ENCODE peak calls at places on chromosomes 7 and 10, in five cellular contexts. I, F, Y, M and G are unnamed samples.
A peak's percentile ranks its signal among the peaks of the same experiment; 100 is the strongest.

GRCh38 chr7:81693894-81694293 is 76.0 kb downstream of the HGF start:
- DNase-seq in F (no peak), M (no peak), I (no peak), Y (no peak), G (no peak)

GRCh38 chr10:133559216-133559615 is 6.2 kb downstream of the SYCE1 start:
- DNase-seq in Y (no peak), F (no peak), M (no peak), I (no peak), G (no peak)

GRCh38 chr7:137882261-137882668 is 35.5 kb upstream of the DGKI start:
- DNase-seq in I (peak; percentile 76), M (peak; percentile 100), F (no peak), Y (no peak), G (no peak)

GRCh38 chr10:93034426-93034825 is 26.2 kb upstream of the CYP26C1 start:
- DNase-seq in F (no peak), I (no peak), Y (no peak), M (peak; percentile 12), G (no peak)

GRCh38 chr10:91759581-91759986 is 38.6 kb upstream of the TNKS2 start:
- DNase-seq in F (no peak), M (peak; percentile 52), Y (no peak), I (no peak), G (no peak)

GRCh38 chr7:130154131-130154500 is 51.1 kb downstream of the TMEM209 start:
- DNase-seq in I (no peak), Y (no peak), F (no peak), M (no peak), G (no peak)

GRCh38 chr7:151461942-151462230 is 21.9 kb upstream of the CRYGN start:
- DNase-seq in Y (no peak), M (no peak), F (no peak), I (no peak), G (no peak)

GRCh38 chr7:109964780-109965179 is 1126.1 kb upstream of the LRRN3 start:
- DNase-seq in I (no peak), F (no peak), Y (no peak), M (no peak), G (no peak)

GRCh38 chr7:35889870-35890269 is 89.0 kb downstream of the SEPTIN7 start:
- DNase-seq in I (no peak), Y (no peak), M (no peak), F (no peak), G (no peak)

GRCh38 chr7:158028971-158029370 is 558.7 kb downstream of the PTPRN2 start:
- DNase-seq in F (no peak), I (peak; percentile 51), M (no peak), Y (no peak), G (no peak)

GRCh38 chr10:106078796-106079576 is 1085.5 kb downstream of the SORCS1 start:
- DNase-seq in M (peak; percentile 24), F (no peak), I (no peak), Y (no peak), G (no peak)

GRCh38 chr7:130489140-130489967 is 2.5 kb upstream of the MEST start:
- DNase-seq in I (no peak), F (no peak), Y (no peak), M (peak; percentile 99), G (no peak)

GRCh38 chr10:1153253-1153763 is 97.1 kb downstream of the WDR37 start:
- DNase-seq in I (no peak), F (no peak), Y (no peak), M (no peak), G (no peak)

GRCh38 chr7:75565129-75565528 is 73.0 kb downstream of the SPDYE5 start:
- DNase-seq in Y (no peak), F (no peak), M (peak; percentile 96), I (no peak), G (no peak)

GRCh38 chr10:97065686-97066679 is 119.8 kb downstream of the SLIT1 start:
- DNase-seq in M (no peak), Y (no peak), I (no peak), F (no peak), G (no peak)

GRCh38 chr7:3021825-3022224 is 21.8 kb downstream of the CARD11 start:
- DNase-seq in Y (no peak), F (no peak), M (no peak), I (no peak), G (no peak)

GRCh38 chr7:157744786-157745601 is 408.2 kb downstream of the DNAJB6 start:
- DNase-seq in I (no peak), F (no peak), M (no peak), Y (no peak), G (no peak)

GRCh38 chr7:136637826-136638225 is 230.6 kb upstream of the CHRM2 start:
- DNase-seq in I (no peak), Y (no peak), M (peak; percentile 38), F (no peak), G (no peak)

GRCh38 chr7:41972776-41973175 is 264.2 kb downstream of the GLI3 start:
- DNase-seq in I (no peak), Y (no peak), F (no peak), M (no peak), G (no peak)

GRCh38 chr7:17038160-17038782 is 156.5 kb upstream of the AGR3 start:
- DNase-seq in I (no peak), Y (no peak), M (no peak), F (no peak), G (no peak)

GRCh38 chr10:44619521-44619920 is 234.6 kb upstream of the CXCL12 start:
- DNase-seq in I (no peak), Y (no peak), M (no peak), F (no peak), G (no peak)

GRCh38 chr7:117171106-117171505 is 151.8 kb downstream of the WNT2 start:
- DNase-seq in Y (no peak), M (no peak), F (no peak), I (no peak), G (no peak)

GRCh38 chr7:148327379-148327778 is 263.2 kb upstream of the C7orf33 start:
- DNase-seq in Y (no peak), M (peak; percentile 2), F (no peak), I (no peak), G (no peak)

DNA sequence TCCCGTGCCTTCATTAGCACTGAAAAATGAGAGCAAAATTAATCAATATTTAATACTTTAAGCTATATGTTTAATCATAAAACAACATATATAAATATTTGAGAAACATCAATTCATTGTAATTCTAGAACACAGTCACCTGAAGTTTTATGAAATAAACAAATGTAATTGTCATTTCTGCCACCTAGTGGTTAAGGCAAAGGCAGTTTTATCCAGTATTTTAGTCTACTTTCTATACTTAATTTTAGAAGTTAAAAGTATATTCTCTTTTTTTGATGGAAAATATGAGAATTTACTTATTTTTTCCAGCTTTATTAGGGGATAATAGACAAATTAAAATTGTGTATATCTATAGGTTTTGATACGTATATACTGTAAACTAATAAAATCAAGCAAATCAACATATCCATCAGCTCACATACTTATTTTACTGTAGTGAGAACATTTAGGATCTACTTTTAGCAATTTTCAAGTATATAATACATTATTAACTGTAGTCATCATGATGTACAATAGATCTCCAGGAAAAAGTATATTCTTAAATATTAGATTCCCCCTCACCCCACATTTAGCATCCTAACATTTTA is 16.9 kb downstream of the PCGF6 start:
- DNase-seq in M (peak; percentile 9), F (no peak), Y (no peak), I (no peak), G (no peak)
- TF ChIP-seq CTCF in M (peak; percentile 59), F (peak; percentile 41), Y (peak; percentile 29), I (peak; percentile 41), G (peak; percentile 86)

GRCh38 chr10:125084191-125085186 is 75.9 kb downstream of the CTBP2 start:
- DNase-seq in M (peak; percentile 95), F (no peak), Y (peak; percentile 97), I (peak; percentile 95), G (no peak)
- TF ChIP-seq CTCF in M (no peak), F (no peak), Y (no peak), I (no peak), G (no peak)

GRCh38 chr7:1798191-1798590 is 128.1 kb downstream of the ELFN1 start:
- DNase-seq in I (no peak), F (no peak), Y (no peak), M (no peak), G (no peak)

GRCh38 chr7:1800876-1801275 is 130.8 kb downstream of the ELFN1 start:
- DNase-seq in F (no peak), I (no peak), Y (no peak), M (no peak), G (no peak)

GRCh38 chr7:1794888-1795542 is 124.9 kb downstream of the ELFN1 start:
- DNase-seq in Y (no peak), I (no peak), M (peak; percentile 7), F (no peak), G (no peak)
- TF ChIP-seq CTCF in Y (no peak), I (no peak), M (peak; percentile 23), F (no peak), G (peak; percentile 34)

GRCh38 chr7:54788664-54789063 is 29.7 kb upstream of the SEC61G start:
- DNase-seq in M (peak; percentile 87), Y (peak; percentile 18), F (no peak), I (no peak), G (peak; percentile 14)
- TF ChIP-seq CTCF in M (peak; percentile 85), Y (peak; percentile 42), F (peak; percentile 48), I (peak; percentile 77), G (peak; percentile 77)

GRCh38 chr10:127694580-127695193 is 42.3 kb upstream of the FOXI2 start:
- DNase-seq in M (no peak), Y (no peak), I (no peak), F (no peak), G (peak; percentile 66)
- TF ChIP-seq CTCF in M (no peak), Y (no peak), I (no peak), F (no peak), G (peak; percentile 63)

DNA sequence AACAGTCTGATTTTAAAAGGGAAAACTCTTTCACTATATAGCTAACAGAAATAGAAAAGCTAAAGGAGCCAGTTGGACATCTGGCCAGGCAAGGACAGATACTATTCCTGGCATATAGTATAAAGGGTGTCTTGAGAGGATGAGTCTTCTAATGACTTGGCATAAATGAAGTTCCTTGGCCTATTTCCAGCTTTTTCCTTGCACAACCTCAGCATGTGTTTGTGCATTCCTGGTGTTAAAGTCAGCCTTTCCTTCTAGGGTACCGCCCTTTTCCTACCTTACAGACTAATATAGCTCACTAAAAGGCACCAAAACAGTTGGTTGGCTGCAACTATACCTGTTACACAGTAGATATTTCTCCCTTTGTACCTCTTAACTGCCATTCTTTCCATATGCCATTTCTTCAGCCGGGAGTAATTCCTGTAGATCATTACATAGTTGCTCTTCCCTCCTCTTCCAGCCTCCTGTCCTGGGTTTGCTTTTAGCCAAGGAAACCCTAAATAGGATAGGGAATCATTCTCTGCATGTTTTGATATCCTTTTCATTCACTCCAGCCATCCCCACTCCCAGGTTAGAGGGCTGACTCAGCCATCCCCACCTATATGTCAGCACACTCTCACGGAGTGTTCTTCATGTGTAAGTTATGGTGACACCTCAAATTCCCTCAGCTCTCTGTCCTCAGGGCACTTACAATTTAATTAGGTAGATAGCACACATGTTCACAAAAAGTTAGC is 102.1 kb upstream of the MDFIC start:
- DNase-seq in Y (no peak), I (no peak), M (peak; percentile 97), F (no peak), G (no peak)
- TF ChIP-seq CTCF in Y (no peak), I (no peak), M (no peak), F (no peak), G (no peak)